ENCODE peak calls at places on chromosomes 1 and 21, in four cellular contexts. One of them, this sample, is unnamed. For H4K20me1 and H3F3A, the result is how much of the 10 kb centered on the place peaks cover.

GRCh38 chr1:36947384-36947783 is 86.9 kb downstream of the GRIK3 start:
- DNase-seq in PC-9: no peak
- DNase-seq in neural progenitor cell: no peak
- DNase-seq in PC-3: no peak
- DNase-seq in this sample: no peak

GRCh38 chr1:222276062-222276461 is 271.8 kb downstream of the HHIPL2 start:
- DNase-seq in PC-9: no peak
- DNase-seq in neural progenitor cell: no peak
- DNase-seq in PC-3: no peak
- DNase-seq in this sample: no peak

GRCh38 chr1:13814131-13814530 is 114.1 kb downstream of the PRDM2 start:
- DNase-seq in PC-9: no peak
- DNase-seq in neural progenitor cell: no peak
- DNase-seq in PC-3: no peak
- DNase-seq in this sample: no peak

GRCh38 chr21:38980416-38981319 is 174.9 kb downstream of the ETS2 start:
- DNase-seq in PC-9: no peak
- DNase-seq in neural progenitor cell: no peak
- DNase-seq in PC-3: no peak
- DNase-seq in this sample: no peak

GRCh38 chr1:86375688-86376087 is 20.4 kb downstream of the ODF2L start:
- DNase-seq in PC-9: no peak
- DNase-seq in neural progenitor cell: no peak
- DNase-seq in PC-3: no peak
- DNase-seq in this sample: no peak

GRCh38 chr21:36260030-36260787 is 59.8 kb upstream of the MORC3 start:
- DNase-seq in PC-9: peak
- DNase-seq in neural progenitor cell: peak
- DNase-seq in PC-3: peak
- DNase-seq in this sample: peak

GRCh38 chr1:229798558-229798957 is 172.5 kb downstream of the URB2 start:
- DNase-seq in PC-9: no peak
- DNase-seq in neural progenitor cell: no peak
- DNase-seq in PC-3: no peak
- DNase-seq in this sample: no peak

GRCh38 chr1:58893257-58893869 is 109.5 kb upstream of the JUN start:
- DNase-seq in PC-9: no peak
- DNase-seq in neural progenitor cell: no peak
- DNase-seq in PC-3: no peak
- DNase-seq in this sample: no peak

DNA sequence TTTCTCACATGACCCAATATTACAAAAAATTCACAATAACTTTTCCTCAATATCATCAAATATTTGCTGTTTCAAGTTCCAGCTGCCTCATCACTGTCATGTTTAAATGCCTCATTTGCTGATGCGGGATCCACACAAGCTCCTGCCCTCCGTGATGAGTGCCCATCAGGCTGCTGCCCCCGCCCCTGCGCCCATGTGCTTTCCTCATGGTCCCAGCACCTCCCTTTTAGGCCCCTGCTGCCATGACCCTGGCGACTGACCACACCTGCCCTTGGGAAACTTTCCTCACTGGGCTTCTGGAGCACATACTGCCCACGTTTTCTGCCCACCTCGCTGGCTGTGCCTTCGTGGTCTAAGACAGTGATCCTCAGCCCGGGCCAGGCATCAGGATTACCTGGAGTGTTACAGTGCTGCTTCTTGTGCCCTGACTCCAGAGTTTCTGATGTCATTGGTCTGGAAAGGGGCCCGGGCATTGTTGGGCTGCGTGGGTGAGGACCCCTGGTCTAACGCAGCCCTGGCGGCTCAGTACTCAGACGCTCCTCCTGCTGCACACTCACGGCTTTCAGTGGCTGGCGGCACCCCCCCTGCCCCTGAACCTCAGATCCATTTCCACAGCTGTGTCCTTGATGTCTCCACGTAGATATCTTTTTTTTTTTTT is 20.5 kb downstream of the PLEKHM2 start:
- DNase-seq in PC-9: no peak
- DNase-seq in neural progenitor cell: no peak
- DNase-seq in PC-3: no peak
- DNase-seq in this sample: no peak
- H4K20me1 ChIP-seq in PC-9: under half
- H4K20me1 ChIP-seq in neural progenitor cell: under half
- H4K20me1 ChIP-seq in PC-3: under half
- H4K20me1 ChIP-seq in this sample: under half

GRCh38 chr1:2001773-2002411 is 1.7 kb downstream of the CFAP74 start:
- DNase-seq in PC-9: peak
- DNase-seq in neural progenitor cell: no peak
- DNase-seq in PC-3: peak
- DNase-seq in this sample: no peak

GRCh38 chr1:2000432-2000831 is 3.2 kb downstream of the CFAP74 start:
- DNase-seq in PC-9: no peak
- DNase-seq in neural progenitor cell: no peak
- DNase-seq in PC-3: no peak
- DNase-seq in this sample: no peak

GRCh38 chr1:2004867-2005266 is 1.3 kb upstream of the CFAP74 start:
- DNase-seq in PC-9: no peak
- DNase-seq in neural progenitor cell: no peak
- DNase-seq in PC-3: no peak
- DNase-seq in this sample: no peak

GRCh38 chr1:2000850-2001249 is 2.7 kb downstream of the CFAP74 start:
- DNase-seq in PC-9: no peak
- DNase-seq in neural progenitor cell: no peak
- DNase-seq in PC-3: no peak
- DNase-seq in this sample: no peak

GRCh38 chr1:2003564-2004131 is at the start of gene CFAP74:
- DNase-seq in PC-9: peak
- DNase-seq in neural progenitor cell: peak
- DNase-seq in PC-3: no peak
- DNase-seq in this sample: no peak
- TF ChIP-seq EZH2 in PC-9: no peak
- TF ChIP-seq EZH2 in neural progenitor cell: no peak
- TF ChIP-seq EZH2 in PC-3: no peak
- TF ChIP-seq EZH2 in this sample: no peak

GRCh38 chr1:93143729-93144229 is 36.4 kb downstream of the TMED5 start:
- DNase-seq in PC-9: no peak
- DNase-seq in neural progenitor cell: no peak
- DNase-seq in PC-3: no peak
- DNase-seq in this sample: no peak

GRCh38 chr1:93150729-93151128 is 29.5 kb downstream of the TMED5 start:
- DNase-seq in PC-9: no peak
- DNase-seq in neural progenitor cell: no peak
- DNase-seq in PC-3: no peak
- DNase-seq in this sample: no peak

GRCh38 chr1:93152835-93153234 is 27.4 kb downstream of the TMED5 start:
- DNase-seq in PC-9: no peak
- DNase-seq in neural progenitor cell: no peak
- DNase-seq in PC-3: no peak
- DNase-seq in this sample: no peak

GRCh38 chr1:93151474-93151873 is 28.7 kb downstream of the TMED5 start:
- DNase-seq in PC-9: no peak
- DNase-seq in neural progenitor cell: no peak
- DNase-seq in PC-3: no peak
- DNase-seq in this sample: no peak

GRCh38 chr1:93148001-93148400 is 32.2 kb downstream of the TMED5 start:
- DNase-seq in PC-9: no peak
- DNase-seq in neural progenitor cell: no peak
- DNase-seq in PC-3: no peak
- DNase-seq in this sample: no peak
- H3F3A ChIP-seq in PC-9: half or more
- H3F3A ChIP-seq in neural progenitor cell: under half
- H3F3A ChIP-seq in PC-3: under half
- H3F3A ChIP-seq in this sample: under half

GRCh38 chr1:2239384-2239985 is 11.4 kb downstream of the SKI start:
- DNase-seq in PC-9: no peak
- DNase-seq in neural progenitor cell: no peak
- DNase-seq in PC-3: no peak
- DNase-seq in this sample: no peak

GRCh38 chr1:2236695-2237677 is 8.9 kb downstream of the SKI start:
- DNase-seq in PC-9: no peak
- DNase-seq in neural progenitor cell: no peak
- DNase-seq in PC-3: no peak
- DNase-seq in this sample: no peak

GRCh38 chr1:2235300-2235998 is 7.3 kb downstream of the SKI start:
- DNase-seq in PC-9: no peak
- DNase-seq in neural progenitor cell: no peak
- DNase-seq in PC-3: no peak
- DNase-seq in this sample: no peak

GRCh38 chr1:2238361-2239055 is 10.4 kb downstream of the SKI start:
- DNase-seq in PC-9: no peak
- DNase-seq in neural progenitor cell: no peak
- DNase-seq in PC-3: no peak
- DNase-seq in this sample: no peak

DNA sequence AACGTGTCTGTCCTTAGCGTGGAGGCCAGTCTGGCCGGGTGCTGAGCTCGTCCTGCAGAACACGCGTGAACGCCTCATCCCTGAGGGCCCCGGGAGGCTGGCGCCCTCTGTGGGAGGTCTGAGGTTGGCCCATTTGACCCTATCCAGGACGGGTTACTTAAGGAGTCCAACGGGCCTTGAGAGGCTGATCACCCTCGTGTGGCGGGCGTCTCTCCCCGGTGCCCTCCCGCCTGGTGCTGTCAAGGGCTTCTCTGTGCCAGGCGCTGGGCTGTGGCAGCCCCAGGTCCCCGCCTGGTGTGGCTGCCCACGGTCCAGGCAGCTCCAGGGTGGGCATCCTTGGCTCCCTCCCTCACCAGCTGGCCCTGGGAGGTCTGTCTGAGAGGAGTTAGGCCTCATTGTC is 9.7 kb downstream of the SKI start:
- DNase-seq in PC-9: no peak
- DNase-seq in neural progenitor cell: no peak
- DNase-seq in PC-3: no peak
- DNase-seq in this sample: no peak
- H4K20me1 ChIP-seq in PC-9: half or more
- H4K20me1 ChIP-seq in neural progenitor cell: half or more
- H4K20me1 ChIP-seq in PC-3: half or more
- H4K20me1 ChIP-seq in this sample: under half

This sample was measured in MM.1S.